ENCODE peak calls at places on chromosome 21, in nine cellular contexts. U, A, G, I, E, O, H, Y and P are unnamed samples.

GRCh38 chr21:29217818-29218252 is 80.9 kb upstream of the BACH1 start:
- DNase-seq in U (no peak), A (no peak), G (peak; percentile 98), I (peak; percentile 94), E (peak; percentile 97), O (peak; percentile 27), H (no peak), Y (peak; percentile 12), P (peak; percentile 59)

GRCh38 chr21:42209801-42210479 is 9.0 kb upstream of the ABCG1 start:
- DNase-seq in U (no peak), A (no peak), G (peak; percentile 63), I (no peak), E (no peak), O (no peak), H (no peak), Y (no peak), P (no peak)

GRCh38 chr21:25870084-25870483 is 135.3 kb downstream of the GABPA start:
- DNase-seq in U (no peak), A (no peak), G (no peak), I (no peak), E (no peak), O (no peak), H (no peak), Y (no peak), P (no peak)

GRCh38 chr21:41932576-41933258 is 21.1 kb downstream of the C2CD2 start:
- DNase-seq in U (peak; percentile 73), A (no peak), G (peak; percentile 88), I (peak; percentile 83), E (peak; percentile 90), O (peak; percentile 53), H (no peak), Y (peak; percentile 8), P (no peak)

GRCh38 chr21:41459884-41460534 is 34.0 kb downstream of the MX1 start:
- DNase-seq in U (no peak), A (no peak), G (no peak), I (no peak), E (no peak), O (no peak), H (no peak), Y (no peak), P (no peak)

GRCh38 chr21:42652527-42653491 is 612 bp upstream of the PDE9A start:
- DNase-seq in U (peak; percentile 63), A (no peak), G (peak; percentile 41), I (peak; percentile 50), E (peak; percentile 27), O (peak; percentile 83), H (peak; percentile 91), Y (no peak), P (no peak)

GRCh38 chr21:45472445-45473365 is 67.7 kb downstream of the COL18A1 start:
- DNase-seq in U (no peak), A (no peak), G (no peak), I (no peak), E (no peak), O (peak; percentile 42), H (no peak), Y (no peak), P (no peak)

GRCh38 chr21:46118305-46118870 is 20.5 kb downstream of the COL6A2 start:
- DNase-seq in U (no peak), A (no peak), G (no peak), I (no peak), E (no peak), O (no peak), H (no peak), Y (no peak), P (no peak)

GRCh38 chr21:31667639-31668038 is 8.1 kb downstream of the SOD1 start:
- DNase-seq in U (no peak), A (no peak), G (no peak), I (no peak), E (no peak), O (no peak), H (no peak), Y (no peak), P (peak; percentile 40)

GRCh38 chr21:21345296-21345695 is 347.1 kb downstream of the NCAM2 start:
- DNase-seq in U (no peak), A (no peak), G (no peak), I (no peak), E (no peak), O (no peak), H (no peak), Y (no peak), P (no peak)

DNA sequence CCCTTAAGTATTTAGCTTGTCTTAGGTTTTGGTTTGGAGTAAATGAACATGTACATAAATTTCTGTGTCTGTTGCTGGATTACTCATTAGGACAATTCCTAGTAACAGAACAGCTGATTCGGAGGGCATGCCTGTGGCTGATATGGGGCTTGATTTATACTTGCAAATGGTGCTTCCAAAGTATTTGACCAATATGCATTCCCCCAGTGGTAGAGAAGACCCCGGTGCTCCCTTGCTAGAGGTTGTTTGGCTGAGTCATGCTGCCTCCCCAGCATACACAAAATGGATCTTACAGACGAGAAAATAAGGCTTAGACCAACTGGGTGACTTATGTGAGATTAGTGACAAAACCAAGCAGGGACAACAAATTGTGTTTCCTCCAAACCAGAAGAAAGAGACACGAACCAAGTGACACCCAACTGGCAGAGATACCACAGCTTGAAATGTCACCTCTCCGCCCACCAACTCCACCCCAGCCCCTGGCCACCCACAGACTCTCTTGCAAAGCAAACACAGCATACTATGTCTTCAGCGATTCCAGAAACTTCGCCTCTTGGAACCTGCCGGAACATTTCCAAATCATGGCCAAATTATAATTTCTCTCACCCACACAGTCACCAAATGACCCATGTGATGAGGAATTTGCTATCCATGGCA is 75.9 kb upstream of the ETS2 start:
- DNase-seq in U (peak; percentile 20), A (no peak), G (no peak), I (peak; percentile 36), E (peak; percentile 80), O (no peak), H (no peak), Y (no peak), P (no peak)
- H3K4me1 ChIP-seq in U (no peaks in the 10 kb centered on the region), A (peaks cover 7% of the 10 kb centered on the region), G (peaks cover 6% of the 10 kb centered on the region), I (peaks cover 14% of the 10 kb centered on the region), E (peaks cover 8% of the 10 kb centered on the region), O (peaks cover 8% of the 10 kb centered on the region), H (peaks cover 9% of the 10 kb centered on the region), Y (peaks cover 3% of the 10 kb centered on the region), P (peaks cover 9% of the 10 kb centered on the region)

DNA sequence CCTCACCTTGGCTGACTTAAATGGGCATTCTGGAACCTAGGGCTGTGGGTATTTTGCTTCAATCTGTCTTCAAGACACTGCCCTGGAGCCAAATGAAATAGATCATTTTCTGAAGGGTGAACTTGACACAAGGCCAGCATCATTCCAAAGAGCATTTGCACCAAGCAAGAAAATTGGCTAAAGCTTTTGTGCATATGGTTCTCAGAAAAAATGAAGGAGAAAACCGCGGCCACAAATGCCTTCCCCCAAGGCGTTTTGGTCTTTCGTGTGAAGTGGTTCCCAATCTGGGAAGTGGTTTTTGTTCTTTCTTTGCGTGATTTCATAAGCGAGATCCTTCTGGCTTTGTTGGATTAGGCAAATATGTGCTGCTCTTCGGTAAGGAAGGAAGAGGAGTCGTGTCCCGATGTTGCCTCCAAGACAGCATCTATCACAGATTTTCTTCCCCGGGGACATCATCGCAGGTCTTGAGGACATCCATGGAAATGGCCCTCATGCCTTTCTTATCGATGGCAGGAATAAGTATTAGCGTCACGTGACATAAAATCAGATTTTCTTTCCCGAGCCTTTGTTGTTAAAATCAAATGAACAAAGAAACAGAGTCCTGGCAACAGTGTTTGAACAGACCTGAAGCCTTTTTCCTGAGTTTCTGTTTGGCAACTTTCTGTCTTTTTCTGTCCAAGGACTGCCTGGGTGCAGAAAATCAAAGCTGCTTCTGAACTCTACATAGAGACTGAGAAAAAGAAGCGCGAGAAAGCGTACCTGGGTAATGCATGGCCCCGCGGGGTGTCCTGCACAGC is 31.0 kb downstream of the ATP5PO start:
- DNase-seq in U (no peak), A (no peak), G (no peak), I (peak; percentile 56), E (peak; percentile 85), O (no peak), H (no peak), Y (no peak), P (no peak)
- TF ChIP-seq EZH2 in U (no peak), A (no peak), G (no peak), I (no peak), E (no peak), O (no peak), H (no peak), Y (no peak), P (peak; percentile 14)

GRCh38 chr21:34129039-34129891 is 55.9 kb downstream of the MRPS6 start:
- DNase-seq in U (peak; percentile 20), A (no peak), G (peak; percentile 14), I (peak; percentile 94), E (peak; percentile 89), O (peak; percentile 85), H (peak; percentile 73), Y (no peak), P (no peak)

GRCh38 chr21:34126691-34127090 is 53.3 kb downstream of the MRPS6 start:
- DNase-seq in U (no peak), A (no peak), G (no peak), I (peak; percentile 87), E (peak; percentile 81), O (no peak), H (no peak), Y (no peak), P (peak; percentile 50)

GRCh38 chr21:34128674-34129038 is 55.3 kb downstream of the MRPS6 start:
- DNase-seq in U (no peak), A (no peak), G (no peak), I (no peak), E (no peak), O (no peak), H (no peak), Y (no peak), P (no peak)

GRCh38 chr21:34126269-34126668 is 52.9 kb downstream of the MRPS6 start:
- DNase-seq in U (no peak), A (no peak), G (no peak), I (peak; percentile 65), E (peak; percentile 66), O (peak; percentile 26), H (peak; percentile 50), Y (no peak), P (peak; percentile 89)

DNA sequence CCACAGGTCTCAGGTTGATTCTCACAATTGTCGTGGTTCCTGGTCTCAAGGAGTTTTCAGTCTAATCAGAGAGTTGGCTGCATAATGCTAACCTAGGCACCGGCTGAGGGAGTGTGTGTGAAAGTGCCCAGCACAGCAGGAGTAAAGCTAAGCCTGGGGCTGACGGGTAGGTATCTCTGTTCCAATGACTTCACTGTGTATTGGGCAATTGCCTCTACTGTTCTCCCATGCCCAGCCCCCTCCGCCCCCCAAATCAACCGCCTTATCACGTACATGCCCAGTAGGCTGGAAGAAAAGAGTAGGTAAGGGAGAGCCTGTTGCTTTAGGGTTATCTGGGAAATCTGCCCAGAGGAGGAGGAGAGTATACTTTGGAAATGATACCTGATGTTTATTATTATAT is 54.7 kb downstream of the MRPS6 start:
- DNase-seq in U (no peak), A (no peak), G (no peak), I (peak; percentile 4), E (no peak), O (no peak), H (peak; percentile 12), Y (no peak), P (no peak)
- H3K4me1 ChIP-seq in U (peaks cover 17% of the 10 kb centered on the region), A (no peaks in the 10 kb centered on the region), G (peaks cover 12% of the 10 kb centered on the region), I (peaks cover 39% of the 10 kb centered on the region), E (peaks cover 21% of the 10 kb centered on the region), O (peaks cover 46% of the 10 kb centered on the region), H (peaks cover 55% of the 10 kb centered on the region), Y (peaks cover 14% of the 10 kb centered on the region), P (peaks cover 36% of the 10 kb centered on the region)

DNA sequence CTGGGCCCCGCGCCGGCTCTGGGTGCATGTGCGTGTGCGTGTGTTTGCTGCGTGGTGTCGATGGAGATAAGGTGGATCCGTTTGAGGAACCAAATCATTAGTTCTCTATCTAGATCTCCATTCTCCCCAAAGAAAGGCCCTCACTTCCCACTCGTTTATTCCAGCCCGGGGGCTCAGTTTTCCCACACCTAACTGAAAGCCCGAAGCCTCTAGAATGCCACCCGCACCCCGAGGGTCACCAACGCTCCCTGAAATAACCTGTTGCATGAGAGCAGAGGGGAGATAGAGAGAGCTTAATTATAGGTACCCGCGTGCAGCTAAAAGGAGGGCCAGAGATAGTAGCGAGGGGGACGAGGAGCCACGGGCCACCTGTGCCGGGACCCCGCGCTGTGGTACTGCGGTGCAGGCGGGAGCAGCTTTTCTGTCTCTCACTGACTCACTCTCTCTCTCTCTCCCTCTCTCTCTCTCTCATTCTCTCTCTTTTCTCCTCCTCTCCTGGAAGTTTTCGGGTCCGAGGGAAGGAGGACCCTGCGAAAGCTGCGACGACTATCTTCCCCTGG is 644 bp downstream of the OLIG2 start:
- DNase-seq in U (no peak), A (no peak), G (no peak), I (no peak), E (no peak), O (no peak), H (no peak), Y (no peak), P (no peak)
- TF ChIP-seq EZH2 in U (no peak), A (no peak), G (no peak), I (no peak), E (peak; percentile 96), O (peak; percentile 34), H (peak; percentile 98), Y (no peak), P (peak; percentile 69)